ENCODE peak calls at places on chromosomes 12 and 14, in ten cellular contexts. Q, T, Z, O, B, M, L, N, P and W are unnamed samples.
A peak's percentile ranks its signal among the peaks of the same experiment; 100 is the strongest.

GRCh38 chr12:79935021-79935623 is at the start of gene PPP1R12A:
- DNase-seq in L (peak; percentile 98), T (peak; percentile 99), Q (peak; percentile 98), Z (peak; percentile 87), B (peak; percentile 99), P (peak; percentile 84), O (peak; percentile 91), N (peak; percentile 95), M (peak; percentile 97), W (peak; percentile 98)

GRCh38 chr14:60642270-60642789 is 6.9 kb downstream of the SIX1 start:
- DNase-seq in Z (no peak), Q (no peak), B (no peak), L (no peak), O (no peak), T (no peak), M (no peak), P (no peak), N (no peak), W (no peak)

GRCh38 chr14:68713782-68714181 is 79.1 kb downstream of the ZFP36L1 start:
- DNase-seq in O (no peak), P (no peak), L (no peak), T (no peak), M (no peak), B (no peak), N (no peak), Z (no peak), Q (no peak), W (no peak)

GRCh38 chr12:5280091-5280490 is 151.8 kb upstream of the NTF3 start:
- DNase-seq in O (no peak), L (no peak), N (no peak), B (no peak), Z (no peak), M (no peak), Q (no peak), P (no peak), T (no peak), W (no peak)

GRCh38 chr14:24664366-24664765 is 30.4 kb upstream of the GZMB start:
- DNase-seq in Q (no peak), P (no peak), O (no peak), B (no peak), N (no peak), Z (no peak), L (no peak), T (no peak), M (no peak), W (no peak)

GRCh38 chr12:49188205-49188915 is 520 bp downstream of the TUBA1A start:
- DNase-seq in Q (peak; percentile 54), T (no peak), L (peak; percentile 75), N (peak; percentile 47), O (peak; percentile 56), M (peak; percentile 65), P (no peak), Z (no peak), B (peak; percentile 83), W (peak; percentile 52)

GRCh38 chr12:111447571-111448265 is 42.0 kb downstream of the SH2B3 start:
- DNase-seq in T (no peak), L (no peak), P (no peak), Q (no peak), O (no peak), Z (no peak), N (peak; percentile 17), M (no peak), B (no peak), W (no peak)

GRCh38 chr12:113241191-113242017 is 20.1 kb downstream of the TPCN1 start:
- DNase-seq in Q (peak; percentile 95), Z (no peak), O (no peak), M (peak; percentile 19), T (peak; percentile 86), P (peak; percentile 97), N (peak; percentile 59), B (no peak), L (peak; percentile 75), W (peak; percentile 90)

GRCh38 chr14:54202288-54202687 is 194.5 kb upstream of the CDKN3 start:
- DNase-seq in T (no peak), N (no peak), B (no peak), Q (no peak), O (no peak), L (no peak), P (no peak), M (no peak), Z (no peak), W (no peak)

GRCh38 chr14:60753264-60754126 is 18.9 kb downstream of the MNAT1 start:
- DNase-seq in L (no peak), O (no peak), T (peak; percentile 35), P (no peak), B (peak; percentile 10), N (no peak), M (peak; percentile 79), Q (peak; percentile 58), Z (peak; percentile 87), W (no peak)

GRCh38 chr14:75821828-75822521 is 159.8 kb downstream of the TGFB3 start:
- DNase-seq in P (no peak), Q (peak; percentile 63), Z (no peak), N (no peak), T (no peak), O (peak; percentile 54), L (peak; percentile 10), B (no peak), M (no peak), W (no peak)

GRCh38 chr14:82642425-82642824 is 1108.8 kb upstream of the SEL1L start:
- DNase-seq in T (peak; percentile 8), Z (no peak), O (no peak), Q (no peak), L (no peak), B (peak; percentile 8), P (no peak), N (peak; percentile 32), M (no peak), W (no peak)

GRCh38 chr12:94649349-94650142 is 811 bp downstream of the TMCC3 start:
- DNase-seq in B (peak; percentile 52), O (no peak), N (peak; percentile 30), L (peak; percentile 50), M (peak; percentile 57), T (peak; percentile 32), Q (peak; percentile 30), Z (no peak), P (no peak), W (peak; percentile 26)

GRCh38 chr14:20787025-20787424 is 6.0 kb downstream of the RNASE6 start:
- DNase-seq in O (no peak), B (no peak), N (no peak), P (no peak), Q (no peak), L (no peak), M (no peak), T (no peak), Z (no peak), W (no peak)

GRCh38 chr12:13102481-13103195 is 829 bp downstream of the GSG1 start:
- DNase-seq in N (no peak), Z (no peak), O (no peak), M (no peak), T (peak; percentile 42), B (peak; percentile 68), L (peak; percentile 44), P (peak; percentile 63), Q (peak; percentile 34), W (no peak)

GRCh38 chr14:25400607-25401206 is 350.8 kb upstream of the STXBP6 start:
- DNase-seq in L (peak; percentile 58), P (no peak), Z (peak; percentile 4), O (no peak), Q (peak; percentile 31), B (peak; percentile 51), N (peak; percentile 61), T (peak; percentile 32), M (peak; percentile 54), W (peak; percentile 43)

GRCh38 chr12:53325539-53326061 is 4.2 kb upstream of the AAAS start:
- DNase-seq in B (no peak), Z (no peak), M (no peak), T (no peak), P (no peak), Q (no peak), L (no peak), N (peak; percentile 24), O (no peak), W (no peak)

GRCh38 chr14:96502621-96503251 is 554 bp downstream of the PAPOLA start:
- DNase-seq in O (no peak), Q (peak; percentile 44), Z (no peak), N (peak; percentile 52), B (peak; percentile 48), T (peak; percentile 22), L (peak; percentile 35), M (peak; percentile 8), P (no peak), W (peak; percentile 29)

GRCh38 chr12:108169671-108170070 is 40.6 kb downstream of the WSCD2 start:
- DNase-seq in N (no peak), Z (no peak), T (no peak), P (no peak), M (no peak), L (no peak), Q (no peak), O (no peak), B (no peak), W (no peak)

GRCh38 chr12:31210104-31210503 is 115.8 kb downstream of the SINHCAF start:
- DNase-seq in B (no peak), T (no peak), M (no peak), O (no peak), Z (no peak), P (no peak), N (no peak), Q (no peak), L (no peak), W (no peak)

GRCh38 chr12:92002195-92002649 is 143.4 kb downstream of the BTG1 start:
- DNase-seq in Z (no peak), B (no peak), P (no peak), N (no peak), T (peak; percentile 56), Q (peak; percentile 47), M (no peak), L (no peak), O (no peak), W (no peak)

GRCh38 chr14:91245029-91245428 is 525 bp upstream of the GPR68 start:
- DNase-seq in Z (no peak), T (no peak), M (no peak), N (no peak), L (no peak), O (no peak), P (no peak), B (no peak), Q (no peak), W (no peak)
- H3K4me3 ChIP-seq in Z (no peak overlapping the region), T (no peak overlapping the region), M (no peak overlapping the region), N (no peak overlapping the region), L (no peak overlapping the region), O (no peak overlapping the region), P (no peak overlapping the region), B (no peak overlapping the region), Q (no peak overlapping the region), W (no peak overlapping the region)

GRCh38 chr14:29390046-29390841 is 537.4 kb downstream of the PRKD1 start:
- DNase-seq in M (no peak), L (no peak), Q (peak; percentile 18), N (no peak), P (no peak), Z (no peak), O (no peak), T (no peak), B (no peak), W (no peak)
- H3K4me3 ChIP-seq in M (no peak overlapping the region), L (no peak overlapping the region), Q (no peak overlapping the region), N (no peak overlapping the region), P (no peak overlapping the region), Z (no peak overlapping the region), O (no peak overlapping the region), T (peak overlapping the region; percentile 18), B (no peak overlapping the region), W (peak overlapping the region; percentile 24)

GRCh38 chr14:61811882-61812346 is 49.7 kb downstream of the SNAPC1 start:
- DNase-seq in Q (no peak), N (no peak), O (no peak), M (no peak), Z (no peak), P (no peak), B (no peak), L (no peak), T (no peak), W (no peak)
- H3K4me3 ChIP-seq in Q (no peak overlapping the region), N (no peak overlapping the region), O (no peak overlapping the region), M (no peak overlapping the region), Z (no peak overlapping the region), P (peak overlapping the region; percentile 41), B (peak overlapping the region; percentile 25), L (peak overlapping the region; percentile 41), T (peak overlapping the region; percentile 47), W (peak overlapping the region; percentile 64)

GRCh38 chr12:133058203-133059125 is 21.2 kb downstream of the ZNF84 start:
- DNase-seq in Q (no peak), O (no peak), M (no peak), T (no peak), L (peak; percentile 13), P (no peak), Z (no peak), B (peak; percentile 3), N (no peak), W (no peak)
- H3K4me3 ChIP-seq in Q (no peak overlapping the region), O (no peak overlapping the region), M (no peak overlapping the region), T (no peak overlapping the region), L (no peak overlapping the region), P (no peak overlapping the region), Z (no peak overlapping the region), B (no peak overlapping the region), N (no peak overlapping the region), W (no peak overlapping the region)